ENCODE peak calls at places on chromosome 9, in nine cellular contexts. M, N, S, Q, U, V, E, P and T are unnamed samples.

GRCh38 chr9:129584136-129584535 is 36.8 kb downstream of the C9orf50 start:
- DNase-seq in M (peak; percentile 65), N (peak; percentile 79), S (peak; percentile 75), Q (no peak), U (no peak), V (peak; percentile 96), E (peak; percentile 87), P (peak; percentile 83), T (no peak)

GRCh38 chr9:13053504-13053903 is 226.0 kb downstream of the MPDZ start:
- DNase-seq in M (no peak), N (no peak), S (no peak), Q (no peak), U (no peak), V (peak; percentile 14), E (no peak), P (no peak), T (no peak)

GRCh38 chr9:127384016-127384730 is 12.8 kb upstream of the SLC2A8 start:
- DNase-seq in M (no peak), N (peak; percentile 12), S (no peak), Q (peak; percentile 0), U (no peak), V (no peak), E (no peak), P (no peak), T (no peak)

GRCh38 chr9:129109504-129109903 is 1.1 kb downstream of the CRAT start:
- DNase-seq in M (no peak), N (peak; percentile 50), S (peak; percentile 24), Q (peak; percentile 59), U (no peak), V (peak; percentile 54), E (no peak), P (peak; percentile 29), T (no peak)

GRCh38 chr9:34989946-34990635 is 546 bp downstream of the DNAJB5 start:
- DNase-seq in M (peak; percentile 71), N (peak; percentile 53), S (peak; percentile 48), Q (peak; percentile 69), U (peak; percentile 62), V (no peak), E (no peak), P (peak; percentile 46), T (no peak)

GRCh38 chr9:99490736-99491135 is 268.7 kb downstream of the SEC61B start:
- DNase-seq in M (peak; percentile 23), N (no peak), S (no peak), Q (no peak), U (no peak), V (no peak), E (no peak), P (no peak), T (no peak)

GRCh38 chr9:70260606-70261005 is 1.8 kb downstream of the SMC5 start:
- DNase-seq in M (no peak), N (no peak), S (no peak), Q (no peak), U (no peak), V (no peak), E (no peak), P (peak; percentile 71), T (no peak)

GRCh38 chr9:79862921-79863890 is 291.4 kb downstream of the TLE4 start:
- DNase-seq in M (no peak), N (no peak), S (no peak), Q (no peak), U (no peak), V (no peak), E (no peak), P (no peak), T (no peak)

GRCh38 chr9:96109718-96110351 is 192.1 kb downstream of the HSD17B3 start:
- DNase-seq in M (no peak), N (no peak), S (no peak), Q (no peak), U (no peak), V (no peak), E (no peak), P (no peak), T (no peak)

GRCh38 chr9:104286792-104287191 is 192.7 kb downstream of the SMC2 start:
- DNase-seq in M (no peak), N (peak; percentile 50), S (no peak), Q (no peak), U (no peak), V (peak; percentile 41), E (no peak), P (no peak), T (no peak)

GRCh38 chr9:96505316-96505991 is 55.5 kb downstream of the HABP4 start:
- DNase-seq in M (no peak), N (no peak), S (no peak), Q (no peak), U (no peak), V (no peak), E (peak; percentile 42), P (no peak), T (no peak)

GRCh38 chr9:83167126-83167525 is 104.2 kb upstream of the RASEF start:
- DNase-seq in M (peak; percentile 13), N (no peak), S (no peak), Q (no peak), U (no peak), V (peak; percentile 65), E (no peak), P (no peak), T (no peak)

GRCh38 chr9:35749515-35750255 is 598 bp downstream of the RGP1 start:
- DNase-seq in M (peak; percentile 35), N (peak; percentile 80), S (no peak), Q (peak; percentile 50), U (no peak), V (no peak), E (peak; percentile 56), P (peak; percentile 59), T (no peak)

GRCh38 chr9:36802171-36802920 is 229.7 kb downstream of the MELK start:
- DNase-seq in M (peak; percentile 76), N (no peak), S (peak; percentile 16), Q (no peak), U (no peak), V (peak; percentile 34), E (no peak), P (no peak), T (no peak)

GRCh38 chr9:2082802-2083201 is 67.7 kb downstream of the SMARCA2 start:
- DNase-seq in M (no peak), N (no peak), S (no peak), Q (no peak), U (no peak), V (no peak), E (no peak), P (no peak), T (no peak)

GRCh38 chr9:136312436-136312835 is 8.5 kb upstream of the CCDC187 start:
- DNase-seq in M (peak; percentile 71), N (no peak), S (peak; percentile 59), Q (no peak), U (no peak), V (peak; percentile 90), E (no peak), P (peak; percentile 40), T (no peak)

GRCh38 chr9:126916909-126917308 is 2.3 kb downstream of the RALGPS1 start:
- DNase-seq in M (peak; percentile 17), N (no peak), S (peak; percentile 72), Q (no peak), U (no peak), V (no peak), E (no peak), P (no peak), T (no peak)

GRCh38 chr9:109305801-109306200 is 15.1 kb downstream of the EPB41L4B start:
- DNase-seq in M (no peak), N (no peak), S (no peak), Q (no peak), U (no peak), V (no peak), E (no peak), P (no peak), T (no peak)

GRCh38 chr9:114811301-114811700 is 5.5 kb upstream of the TNFSF15 start:
- DNase-seq in M (peak; percentile 59), N (peak; percentile 32), S (peak; percentile 8), Q (no peak), U (no peak), V (no peak), E (no peak), P (no peak), T (no peak)

GRCh38 chr9:129910628-129911567 is 75.6 kb downstream of the USP20 start:
- DNase-seq in M (peak; percentile 97), N (no peak), S (no peak), Q (no peak), U (no peak), V (peak; percentile 98), E (no peak), P (no peak), T (no peak)

GRCh38 chr9:81108391-81108790 is 581.0 kb downstream of the TLE1 start:
- DNase-seq in M (peak; percentile 11), N (no peak), S (no peak), Q (no peak), U (no peak), V (peak; percentile 75), E (no peak), P (no peak), T (no peak)

GRCh38 chr9:129237195-129237611 is 59.1 kb upstream of the IER5L start:
- DNase-seq in M (no peak), N (no peak), S (no peak), Q (peak; percentile 16), U (no peak), V (peak; percentile 76), E (no peak), P (no peak), T (peak; percentile 21)

GRCh38 chr9:31719262-31719661 is 665.2 kb upstream of the ACO1 start:
- DNase-seq in M (no peak), N (no peak), S (no peak), Q (no peak), U (no peak), V (no peak), E (no peak), P (no peak), T (no peak)

GRCh38 chr9:134661791-134662142 is 20.2 kb downstream of the COL5A1 start:
- DNase-seq in M (peak; percentile 82), N (no peak), S (no peak), Q (peak; percentile 5), U (no peak), V (peak; percentile 76), E (no peak), P (no peak), T (no peak)

GRCh38 chr9:130069048-130069447 is 15.3 kb downstream of the GPR107 start:
- DNase-seq in M (no peak), N (no peak), S (no peak), Q (no peak), U (no peak), V (no peak), E (no peak), P (no peak), T (no peak)

GRCh38 chr9:20872340-20872977 is 159.0 kb downstream of the HACD4 start:
- DNase-seq in M (peak; percentile 9), N (no peak), S (no peak), Q (no peak), U (no peak), V (no peak), E (no peak), P (no peak), T (no peak)

GRCh38 chr9:98786750-98787510 is 9.4 kb downstream of the ANKS6 start:
- DNase-seq in M (no peak), N (peak; percentile 16), S (peak; percentile 21), Q (no peak), U (no peak), V (no peak), E (no peak), P (no peak), T (no peak)

GRCh38 chr9:119003882-119004617 is 365.2 kb downstream of the BRINP1 start:
- DNase-seq in M (no peak), N (no peak), S (no peak), Q (no peak), U (no peak), V (no peak), E (no peak), P (no peak), T (no peak)